ENCODE peak calls at places on chromosomes 7 and 10, in four cellular contexts. One of them, this sample, is unnamed.

GRCh38 chr7:42198974-42199668 is 37.9 kb downstream of the GLI3 start:
- DNase-seq in A549: no peak
- DNase-seq in aorta: no peak
- DNase-seq in stomach: no peak
- DNase-seq in this sample: no peak

GRCh38 chr7:112740667-112741066 is 49.5 kb downstream of the TMEM168 start:
- DNase-seq in stomach: no peak
- DNase-seq in A549: no peak
- DNase-seq in aorta: no peak
- DNase-seq in this sample: no peak

GRCh38 chr10:116740971-116741370 is 1.4 kb downstream of the HSPA12A start:
- DNase-seq in stomach: no peak
- DNase-seq in A549: no peak
- DNase-seq in aorta: no peak
- DNase-seq in this sample: no peak

GRCh38 chr7:76260171-76260703 is 42.2 kb upstream of the HSPB1 start:
- DNase-seq in stomach: no peak
- DNase-seq in A549: peak; percentile 86
- DNase-seq in aorta: peak; percentile 74
- DNase-seq in this sample: no peak

GRCh38 chr10:72616716-72617115 is 9.2 kb downstream of the MICU1 start:
- DNase-seq in stomach: no peak
- DNase-seq in A549: no peak
- DNase-seq in aorta: no peak
- DNase-seq in this sample: no peak

GRCh38 chr10:33015798-33016547 is 57.9 kb upstream of the ITGB1 start:
- DNase-seq in aorta: no peak
- DNase-seq in stomach: no peak
- DNase-seq in A549: peak; percentile 48
- DNase-seq in this sample: no peak

GRCh38 chr7:157689269-157690057 is 352.7 kb downstream of the DNAJB6 start:
- DNase-seq in A549: no peak
- DNase-seq in stomach: peak; percentile 16
- DNase-seq in aorta: peak; percentile 31
- DNase-seq in this sample: no peak

GRCh38 chr10:25059990-25060389 is 43.6 kb downstream of the THNSL1 start:
- DNase-seq in A549: peak; percentile 84
- DNase-seq in stomach: peak; percentile 82
- DNase-seq in aorta: peak; percentile 88
- DNase-seq in this sample: peak; percentile 97

GRCh38 chr7:4166340-4166739 is 515.8 kb upstream of the FOXK1 start:
- DNase-seq in aorta: no peak
- DNase-seq in stomach: no peak
- DNase-seq in A549: no peak
- DNase-seq in this sample: no peak

GRCh38 chr7:50470250-50471163 is 20.4 kb upstream of the FIGNL1 start:
- DNase-seq in A549: no peak
- DNase-seq in stomach: no peak
- DNase-seq in aorta: no peak
- DNase-seq in this sample: no peak

GRCh38 chr10:43594944-43595589 is 11.2 kb upstream of the ZNF485 start:
- DNase-seq in stomach: peak; percentile 46
- DNase-seq in A549: no peak
- DNase-seq in aorta: no peak
- DNase-seq in this sample: peak; percentile 75

GRCh38 chr7:146539836-146540235 is 423.2 kb downstream of the CNTNAP2 start:
- DNase-seq in A549: no peak
- DNase-seq in aorta: no peak
- DNase-seq in stomach: no peak
- DNase-seq in this sample: no peak

GRCh38 chr7:157291404-157292080 is 45.3 kb upstream of the DNAJB6 start:
- DNase-seq in aorta: no peak
- DNase-seq in stomach: no peak
- DNase-seq in A549: no peak
- DNase-seq in this sample: no peak

GRCh38 chr10:19310121-19310520 is 261.5 kb downstream of the MALRD1 start:
- DNase-seq in stomach: no peak
- DNase-seq in A549: no peak
- DNase-seq in aorta: no peak
- DNase-seq in this sample: no peak

GRCh38 chr10:113639966-113640365 is 23.9 kb downstream of the NRAP start:
- DNase-seq in stomach: no peak
- DNase-seq in aorta: no peak
- DNase-seq in A549: no peak
- DNase-seq in this sample: no peak

GRCh38 chr7:121504478-121504877 is 108.4 kb upstream of the FAM3C start:
- DNase-seq in aorta: no peak
- DNase-seq in stomach: no peak
- DNase-seq in A549: peak; percentile 17
- DNase-seq in this sample: no peak
- H3K27ac ChIP-seq in aorta: peak overlapping the region; percentile 73
- H3K27ac ChIP-seq in stomach: no peak overlapping the region
- H3K27ac ChIP-seq in A549: no peak overlapping the region
- H3K27ac ChIP-seq in this sample: no peak overlapping the region

GRCh38 chr7:154581251-154581890 is 421.6 kb downstream of the PAXIP1 start:
- DNase-seq in aorta: no peak
- DNase-seq in A549: no peak
- DNase-seq in stomach: no peak
- DNase-seq in this sample: no peak

GRCh38 chr7:154578351-154578750 is 424.6 kb downstream of the PAXIP1 start:
- DNase-seq in stomach: no peak
- DNase-seq in A549: no peak
- DNase-seq in aorta: no peak
- DNase-seq in this sample: no peak

GRCh38 chr7:154577141-154577540 is 425.8 kb downstream of the PAXIP1 start:
- DNase-seq in aorta: no peak
- DNase-seq in stomach: no peak
- DNase-seq in A549: no peak
- DNase-seq in this sample: no peak

GRCh38 chr7:154576604-154577003 is 426.3 kb downstream of the PAXIP1 start:
- DNase-seq in stomach: no peak
- DNase-seq in aorta: no peak
- DNase-seq in A549: no peak
- DNase-seq in this sample: no peak

DNA sequence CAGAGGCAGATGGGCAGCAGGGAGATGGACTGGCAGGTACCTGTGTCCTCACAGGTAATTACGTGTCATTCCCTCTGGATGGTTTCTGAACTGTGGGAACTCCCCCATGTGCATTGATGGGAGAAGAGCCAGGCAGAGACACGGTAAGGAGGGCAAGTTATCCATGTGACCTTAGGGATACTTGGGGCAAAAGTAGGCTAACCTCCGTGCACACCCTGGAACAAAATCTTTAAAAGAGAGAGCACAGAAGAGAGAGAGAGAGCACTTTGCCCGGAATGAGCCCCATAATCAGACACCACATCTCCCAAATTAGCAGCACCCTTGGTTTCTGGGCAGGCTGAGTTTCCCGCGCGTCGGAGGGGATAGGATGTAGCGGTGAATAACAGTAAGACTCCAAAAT is 423.2 kb downstream of the PAXIP1 start:
- DNase-seq in stomach: no peak
- DNase-seq in aorta: no peak
- DNase-seq in A549: no peak
- DNase-seq in this sample: no peak
- H3K4me1 ChIP-seq in stomach: no peaks in the 10 kb centered on the region
- H3K4me1 ChIP-seq in aorta: no peaks in the 10 kb centered on the region
- H3K4me1 ChIP-seq in A549: no peaks in the 10 kb centered on the region
- H3K4me1 ChIP-seq in this sample: no peaks in the 10 kb centered on the region

DNA sequence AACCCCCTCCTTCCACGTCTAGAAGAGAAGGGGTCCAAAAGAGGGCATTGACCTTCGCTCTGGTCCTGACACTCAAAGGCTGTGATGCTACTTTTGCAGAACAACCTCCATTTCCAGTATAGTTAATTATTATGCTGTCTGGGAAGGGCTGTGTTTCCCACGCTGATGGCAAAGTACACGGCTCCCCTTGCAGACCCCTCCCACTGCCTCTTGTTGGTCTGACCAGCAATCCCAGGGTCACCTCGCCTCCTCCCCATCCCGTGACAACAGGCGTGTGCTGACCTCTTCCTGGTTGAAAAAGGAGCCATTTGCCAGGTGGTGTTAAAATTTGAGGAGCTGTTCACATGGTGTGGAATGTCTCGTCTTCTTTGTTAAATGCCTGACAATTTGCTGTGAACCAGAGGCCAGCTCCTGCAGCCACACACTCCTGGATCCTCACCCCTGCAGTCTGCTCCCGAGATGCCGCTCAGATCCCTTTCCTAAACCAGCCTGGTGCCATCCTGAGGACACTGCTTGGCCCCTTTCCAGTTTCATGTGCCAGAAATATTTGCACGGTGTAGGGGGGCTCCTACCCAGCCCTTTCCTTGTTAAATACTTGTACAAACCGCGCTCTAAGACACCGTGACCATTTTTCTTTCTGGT is 321.7 kb downstream of the WDR37 start:
- DNase-seq in stomach: peak; percentile 13
- DNase-seq in A549: no peak
- DNase-seq in aorta: no peak
- DNase-seq in this sample: no peak
- H3K27ac ChIP-seq in stomach: no peak overlapping the region
- H3K27ac ChIP-seq in A549: no peak overlapping the region
- H3K27ac ChIP-seq in aorta: no peak overlapping the region
- H3K27ac ChIP-seq in this sample: no peak overlapping the region

GRCh38 chr10:60144099-60144498 is 237.7 kb upstream of the CCDC6 start:
- DNase-seq in aorta: no peak
- DNase-seq in A549: no peak
- DNase-seq in stomach: no peak
- DNase-seq in this sample: no peak

GRCh38 chr10:60140681-60141632 is 234.6 kb upstream of the CCDC6 start:
- DNase-seq in A549: peak; percentile 52
- DNase-seq in aorta: no peak
- DNase-seq in stomach: no peak
- DNase-seq in this sample: peak; percentile 95

GRCh38 chr10:60142736-60143135 is 236.4 kb upstream of the CCDC6 start:
- DNase-seq in aorta: no peak
- DNase-seq in stomach: no peak
- DNase-seq in A549: no peak
- DNase-seq in this sample: peak; percentile 77

GRCh38 chr10:60139798-60140566 is 233.6 kb upstream of the CCDC6 start:
- DNase-seq in stomach: no peak
- DNase-seq in A549: peak; percentile 23
- DNase-seq in aorta: no peak
- DNase-seq in this sample: peak; percentile 58

GRCh38 chr10:60141916-60142559 is 235.7 kb upstream of the CCDC6 start:
- DNase-seq in A549: no peak
- DNase-seq in aorta: no peak
- DNase-seq in stomach: no peak
- DNase-seq in this sample: peak; percentile 43
- H3K4me1 ChIP-seq in A549: peaks cover 48% of the 10 kb centered on the region
- H3K4me1 ChIP-seq in aorta: no peaks in the 10 kb centered on the region
- H3K4me1 ChIP-seq in stomach: peaks cover 39% of the 10 kb centered on the region
- H3K4me1 ChIP-seq in this sample: peaks cover under 1% of the 10 kb centered on the region

GRCh38 chr10:110172155-110172554 is 35.2 kb upstream of the MXI1 start:
- DNase-seq in A549: peak; percentile 23
- DNase-seq in stomach: no peak
- DNase-seq in aorta: no peak
- DNase-seq in this sample: no peak

GRCh38 chr10:110176122-110176521 is 31.3 kb upstream of the MXI1 start:
- DNase-seq in stomach: no peak
- DNase-seq in aorta: no peak
- DNase-seq in A549: no peak
- DNase-seq in this sample: no peak

GRCh38 chr10:110174201-110174600 is 33.2 kb upstream of the MXI1 start:
- DNase-seq in aorta: no peak
- DNase-seq in stomach: no peak
- DNase-seq in A549: no peak
- DNase-seq in this sample: no peak

GRCh38 chr10:110176626-110177025 is 30.8 kb upstream of the MXI1 start:
- DNase-seq in A549: no peak
- DNase-seq in aorta: no peak
- DNase-seq in stomach: no peak
- DNase-seq in this sample: no peak

DNA sequence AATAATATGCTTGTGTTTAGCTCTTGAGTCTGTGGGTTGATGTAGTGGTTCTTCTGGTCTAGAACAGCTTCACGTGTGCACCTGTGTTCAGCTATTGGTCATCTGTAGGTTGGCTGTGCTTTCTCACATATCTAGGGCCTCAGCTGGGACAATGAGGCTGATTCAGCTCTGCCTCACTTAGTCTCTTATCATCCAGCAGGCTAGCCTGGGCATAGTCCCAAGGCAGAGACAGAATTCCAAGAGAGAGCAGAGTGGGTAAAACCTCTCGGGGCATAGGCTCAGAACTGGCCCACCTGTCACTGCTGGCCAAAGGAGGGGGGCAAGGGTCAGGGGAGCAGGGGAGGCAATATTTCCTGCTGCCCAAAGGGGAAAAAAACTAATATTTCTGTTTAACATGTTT is 32.0 kb upstream of the MXI1 start:
- DNase-seq in aorta: no peak
- DNase-seq in stomach: peak; percentile 40
- DNase-seq in A549: no peak
- DNase-seq in this sample: peak; percentile 66
- H3K27ac ChIP-seq in aorta: no peak overlapping the region
- H3K27ac ChIP-seq in stomach: no peak overlapping the region
- H3K27ac ChIP-seq in A549: no peak overlapping the region
- H3K27ac ChIP-seq in this sample: no peak overlapping the region

DNA sequence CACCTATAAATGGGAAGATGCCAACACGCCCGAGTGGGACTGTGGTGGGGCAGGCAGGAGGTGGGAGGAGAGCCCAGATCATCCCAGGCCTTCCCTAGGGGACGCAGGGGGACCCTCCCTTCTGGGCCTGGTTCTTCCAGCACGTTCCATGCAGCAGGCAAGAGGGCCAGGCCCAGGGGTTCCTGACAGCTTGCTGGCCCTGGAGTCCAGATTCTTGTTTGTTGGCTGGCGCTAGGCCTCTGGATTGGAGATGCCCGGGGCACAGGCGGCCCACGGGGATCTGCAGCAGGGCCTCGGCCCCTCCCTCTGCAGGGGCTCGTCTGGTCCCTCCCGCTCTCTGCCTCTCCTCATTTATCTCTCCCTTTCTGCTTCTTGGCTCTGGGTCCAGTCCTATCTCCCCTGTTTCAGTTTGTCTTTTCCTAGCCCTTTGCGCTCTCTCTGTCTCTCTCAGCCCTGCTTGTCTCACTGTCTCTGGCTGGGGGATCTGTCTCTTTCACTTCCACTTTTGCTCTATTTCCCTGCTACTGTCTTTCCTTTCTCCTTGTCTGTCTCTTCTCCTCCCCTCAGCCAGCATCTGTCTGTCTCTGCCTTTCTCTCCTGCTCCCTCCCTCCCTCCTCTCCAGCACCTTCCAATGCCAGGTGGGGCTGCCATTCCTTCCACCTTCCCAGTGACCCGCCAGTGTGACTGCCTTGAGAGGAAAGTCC is 1.1 kb upstream of the AQP1 start:
- DNase-seq in aorta: no peak
- DNase-seq in A549: no peak
- DNase-seq in stomach: no peak
- DNase-seq in this sample: no peak
- H3K4me1 ChIP-seq in aorta: no peaks in the 10 kb centered on the region
- H3K4me1 ChIP-seq in A549: peaks cover 17% of the 10 kb centered on the region
- H3K4me1 ChIP-seq in stomach: peaks cover 68% of the 10 kb centered on the region
- H3K4me1 ChIP-seq in this sample: no peaks in the 10 kb centered on the region

GRCh38 chr7:105222953-105223352 is 165.8 kb downstream of the SRPK2 start:
- DNase-seq in stomach: no peak
- DNase-seq in aorta: no peak
- DNase-seq in A549: no peak
- DNase-seq in this sample: no peak
- H3K27ac ChIP-seq in stomach: no peak overlapping the region
- H3K27ac ChIP-seq in aorta: no peak overlapping the region
- H3K27ac ChIP-seq in A549: no peak overlapping the region
- H3K27ac ChIP-seq in this sample: no peak overlapping the region